ENCODE peak calls at places on chromosomes 5 and 9, in seven cellular contexts. One of them, this sample, is unnamed.

GRCh38 chr9:129109952-129110739 is 447 bp downstream of the CRAT start:
- DNase-seq in GM12878: no peak
- DNase-seq in HepG2: peak; percentile 18
- DNase-seq in H1: peak; percentile 65
- DNase-seq in HCT116: no peak
- DNase-seq in SK-N-SH: no peak
- DNase-seq in K562: peak; percentile 53
- DNase-seq in this sample: no peak

GRCh38 chr5:16140417-16140816 is 39.2 kb downstream of the MARCHF11 start:
- DNase-seq in HepG2: no peak
- DNase-seq in HCT116: no peak
- DNase-seq in H1: no peak
- DNase-seq in K562: no peak
- DNase-seq in SK-N-SH: no peak
- DNase-seq in GM12878: no peak
- DNase-seq in this sample: no peak

GRCh38 chr5:177410575-177410974 is 1.2 kb upstream of the F12 start:
- DNase-seq in GM12878: no peak
- DNase-seq in SK-N-SH: no peak
- DNase-seq in K562: no peak
- DNase-seq in H1: no peak
- DNase-seq in HCT116: no peak
- DNase-seq in HepG2: no peak
- DNase-seq in this sample: no peak

GRCh38 chr5:51095481-51095880 is 287.8 kb upstream of the ISL1 start:
- DNase-seq in HCT116: no peak
- DNase-seq in K562: no peak
- DNase-seq in HepG2: no peak
- DNase-seq in SK-N-SH: no peak
- DNase-seq in GM12878: no peak
- DNase-seq in H1: no peak
- DNase-seq in this sample: no peak

GRCh38 chr5:143154495-143155375 is 248.8 kb downstream of the NR3C1 start:
- DNase-seq in K562: no peak
- DNase-seq in HepG2: no peak
- DNase-seq in GM12878: no peak
- DNase-seq in H1: no peak
- DNase-seq in HCT116: no peak
- DNase-seq in SK-N-SH: no peak
- DNase-seq in this sample: no peak

GRCh38 chr5:173202266-173202875 is 32.6 kb downstream of the NKX2-5 start:
- DNase-seq in GM12878: no peak
- DNase-seq in H1: peak; percentile 52
- DNase-seq in HCT116: no peak
- DNase-seq in SK-N-SH: no peak
- DNase-seq in HepG2: no peak
- DNase-seq in K562: no peak
- DNase-seq in this sample: no peak

GRCh38 chr5:135053989-135054388 is 20.0 kb upstream of the PITX1 start:
- DNase-seq in HCT116: no peak
- DNase-seq in GM12878: no peak
- DNase-seq in K562: no peak
- DNase-seq in HepG2: peak; percentile 78
- DNase-seq in SK-N-SH: no peak
- DNase-seq in H1: no peak
- DNase-seq in this sample: no peak

GRCh38 chr5:176734756-176735342 is 75.5 kb upstream of the UNC5A start:
- DNase-seq in HCT116: no peak
- DNase-seq in H1: peak; percentile 35
- DNase-seq in GM12878: no peak
- DNase-seq in SK-N-SH: peak; percentile 11
- DNase-seq in K562: no peak
- DNase-seq in HepG2: no peak
- DNase-seq in this sample: no peak

GRCh38 chr5:79269733-79270166 is 33.8 kb downstream of the JMY start:
- DNase-seq in SK-N-SH: no peak
- DNase-seq in HCT116: no peak
- DNase-seq in H1: no peak
- DNase-seq in K562: no peak
- DNase-seq in HepG2: peak; percentile 20
- DNase-seq in GM12878: no peak
- DNase-seq in this sample: no peak

GRCh38 chr5:160197341-160198147 is 31.8 kb upstream of the FABP6 start:
- DNase-seq in SK-N-SH: peak; percentile 58
- DNase-seq in HCT116: no peak
- DNase-seq in HepG2: no peak
- DNase-seq in H1: peak; percentile 54
- DNase-seq in K562: peak; percentile 78
- DNase-seq in GM12878: no peak
- DNase-seq in this sample: no peak

GRCh38 chr9:133189826-133190225 is 19.2 kb downstream of the OBP2B start:
- DNase-seq in HCT116: no peak
- DNase-seq in HepG2: no peak
- DNase-seq in GM12878: no peak
- DNase-seq in SK-N-SH: no peak
- DNase-seq in K562: no peak
- DNase-seq in H1: no peak
- DNase-seq in this sample: no peak

GRCh38 chr9:6566409-6567139 is 79.0 kb downstream of the GLDC start:
- DNase-seq in K562: no peak
- DNase-seq in HCT116: peak; percentile 95
- DNase-seq in H1: no peak
- DNase-seq in SK-N-SH: no peak
- DNase-seq in HepG2: no peak
- DNase-seq in GM12878: no peak
- DNase-seq in this sample: no peak

GRCh38 chr9:99030082-99030481 is 74.8 kb upstream of the TGFBR1 start:
- DNase-seq in H1: no peak
- DNase-seq in HepG2: no peak
- DNase-seq in HCT116: no peak
- DNase-seq in SK-N-SH: no peak
- DNase-seq in GM12878: no peak
- DNase-seq in K562: no peak
- DNase-seq in this sample: no peak

GRCh38 chr9:88813810-88814209 is 177.5 kb upstream of the S1PR3 start:
- DNase-seq in K562: no peak
- DNase-seq in HCT116: no peak
- DNase-seq in HepG2: peak; percentile 18
- DNase-seq in SK-N-SH: no peak
- DNase-seq in GM12878: no peak
- DNase-seq in H1: no peak
- DNase-seq in this sample: no peak

GRCh38 chr5:11588803-11589202 is 315.4 kb downstream of the CTNND2 start:
- DNase-seq in K562: no peak
- DNase-seq in SK-N-SH: no peak
- DNase-seq in HepG2: no peak
- DNase-seq in GM12878: no peak
- DNase-seq in HCT116: no peak
- DNase-seq in H1: peak; percentile 49
- DNase-seq in this sample: no peak

GRCh38 chr5:112649882-112650281 is 87.8 kb upstream of the APC start:
- DNase-seq in HCT116: no peak
- DNase-seq in SK-N-SH: no peak
- DNase-seq in H1: no peak
- DNase-seq in HepG2: no peak
- DNase-seq in K562: no peak
- DNase-seq in GM12878: no peak
- DNase-seq in this sample: peak; percentile 70

GRCh38 chr9:136629001-136629878 is 33.5 kb upstream of the EGFL7 start:
- DNase-seq in HCT116: no peak
- DNase-seq in K562: no peak
- DNase-seq in H1: peak; percentile 47
- DNase-seq in HepG2: no peak
- DNase-seq in SK-N-SH: no peak
- DNase-seq in GM12878: no peak
- DNase-seq in this sample: no peak

GRCh38 chr5:72280655-72281069 is 39.4 kb downstream of the MRPS27 start:
- DNase-seq in HepG2: no peak
- DNase-seq in H1: no peak
- DNase-seq in GM12878: no peak
- DNase-seq in K562: peak; percentile 48
- DNase-seq in SK-N-SH: peak; percentile 37
- DNase-seq in HCT116: peak; percentile 39
- DNase-seq in this sample: no peak

GRCh38 chr5:133754575-133755169 is 142.3 kb upstream of the FSTL4 start:
- DNase-seq in GM12878: peak; percentile 11
- DNase-seq in H1: peak; percentile 54
- DNase-seq in HepG2: peak; percentile 28
- DNase-seq in HCT116: peak; percentile 26
- DNase-seq in K562: peak; percentile 42
- DNase-seq in SK-N-SH: no peak
- DNase-seq in this sample: peak; percentile 33

GRCh38 chr5:116154252-116154651 is 69.4 kb downstream of the COMMD10 start:
- DNase-seq in HCT116: no peak
- DNase-seq in SK-N-SH: no peak
- DNase-seq in HepG2: peak; percentile 3
- DNase-seq in H1: no peak
- DNase-seq in GM12878: no peak
- DNase-seq in K562: no peak
- DNase-seq in this sample: peak; percentile 23

GRCh38 chr5:71884926-71885325 is 165.9 kb downstream of the CARTPT start:
- DNase-seq in HCT116: no peak
- DNase-seq in SK-N-SH: no peak
- DNase-seq in GM12878: no peak
- DNase-seq in HepG2: no peak
- DNase-seq in H1: no peak
- DNase-seq in K562: no peak
- DNase-seq in this sample: no peak

GRCh38 chr9:121556580-121556979 is 56.9 kb upstream of the GGTA1 start:
- DNase-seq in K562: no peak
- DNase-seq in HepG2: no peak
- DNase-seq in SK-N-SH: no peak
- DNase-seq in HCT116: no peak
- DNase-seq in H1: no peak
- DNase-seq in GM12878: no peak
- DNase-seq in this sample: peak; percentile 94

GRCh38 chr9:126558051-126558665 is 55.6 kb upstream of the LMX1B start:
- DNase-seq in H1: peak; percentile 93
- DNase-seq in SK-N-SH: peak; percentile 83
- DNase-seq in GM12878: peak; percentile 27
- DNase-seq in HepG2: peak; percentile 44
- DNase-seq in K562: peak; percentile 74
- DNase-seq in HCT116: peak; percentile 39
- DNase-seq in this sample: peak; percentile 82

GRCh38 chr5:74544811-74545210 is 95.7 kb downstream of the ENC1 start:
- DNase-seq in HCT116: no peak
- DNase-seq in GM12878: no peak
- DNase-seq in HepG2: no peak
- DNase-seq in K562: no peak
- DNase-seq in H1: no peak
- DNase-seq in SK-N-SH: no peak
- DNase-seq in this sample: no peak

GRCh38 chr9:126663661-126664072 is 49.9 kb downstream of the LMX1B start:
- DNase-seq in K562: no peak
- DNase-seq in HepG2: no peak
- DNase-seq in SK-N-SH: no peak
- DNase-seq in H1: no peak
- DNase-seq in HCT116: no peak
- DNase-seq in GM12878: no peak
- DNase-seq in this sample: no peak

GRCh38 chr5:121691478-121691877 is 160.2 kb upstream of the FTMT start:
- DNase-seq in SK-N-SH: no peak
- DNase-seq in HCT116: no peak
- DNase-seq in GM12878: no peak
- DNase-seq in K562: peak; percentile 27
- DNase-seq in H1: no peak
- DNase-seq in HepG2: peak; percentile 39
- DNase-seq in this sample: no peak

DNA sequence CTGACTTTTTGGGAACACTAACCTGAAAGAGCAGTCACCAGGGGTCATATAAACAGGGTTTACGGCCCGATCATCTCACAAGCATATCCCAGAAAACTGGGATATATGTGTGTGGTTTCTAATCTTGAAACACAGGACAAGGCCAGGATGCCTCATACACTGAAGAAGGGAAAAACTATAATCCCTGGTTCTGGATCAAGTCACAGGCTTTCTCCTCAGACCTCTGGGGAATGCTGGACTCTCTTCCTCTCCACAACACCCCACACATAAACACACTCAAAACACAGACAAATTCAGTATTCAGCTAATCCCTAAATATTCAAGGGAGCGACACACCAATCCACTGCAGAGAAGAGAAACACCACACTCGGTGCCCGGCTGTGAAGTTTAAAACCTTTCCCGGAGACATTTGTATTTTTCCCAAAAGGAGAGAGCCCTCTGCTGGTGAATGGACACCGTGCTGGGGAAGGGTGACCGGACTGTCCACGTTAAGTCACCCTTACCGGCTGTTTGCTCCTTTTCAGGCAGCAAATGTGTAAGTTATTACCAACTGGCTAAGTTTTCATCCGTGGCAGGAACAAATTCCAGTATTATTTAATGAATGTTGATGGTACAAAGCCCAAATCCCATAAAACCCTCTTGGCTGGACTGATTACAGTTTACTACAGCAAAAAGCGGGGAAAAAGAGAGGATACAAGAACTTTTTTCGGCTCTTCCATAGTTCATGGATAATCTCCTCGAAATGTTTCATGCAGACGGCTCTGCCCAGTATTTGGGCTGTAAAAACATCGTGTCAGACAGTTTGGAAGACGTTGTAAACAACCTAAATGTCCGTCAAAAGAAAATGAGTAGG is 131.0 kb upstream of the SLC30A5 start:
- DNase-seq in HCT116: peak; percentile 53
- DNase-seq in HepG2: peak; percentile 46
- DNase-seq in H1: peak; percentile 71
- DNase-seq in SK-N-SH: peak; percentile 74
- DNase-seq in K562: peak; percentile 65
- DNase-seq in GM12878: no peak
- DNase-seq in this sample: peak; percentile 85
- TF ChIP-seq JUND in HCT116: no peak
- TF ChIP-seq JUND in HepG2: no peak
- TF ChIP-seq JUND in H1: no peak
- TF ChIP-seq JUND in SK-N-SH: no peak
- TF ChIP-seq JUND in K562: no peak
- TF ChIP-seq JUND in GM12878: no peak
- TF ChIP-seq JUND in this sample: no peak

GRCh38 chr5:107476783-107477182 is 194.0 kb downstream of the EFNA5 start:
- DNase-seq in GM12878: peak; percentile 80
- DNase-seq in SK-N-SH: no peak
- DNase-seq in K562: no peak
- DNase-seq in HCT116: no peak
- DNase-seq in H1: no peak
- DNase-seq in HepG2: no peak
- DNase-seq in this sample: no peak
- TF ChIP-seq JUND in GM12878: peak; percentile 85
- TF ChIP-seq JUND in SK-N-SH: no peak
- TF ChIP-seq JUND in K562: no peak
- TF ChIP-seq JUND in HCT116: no peak
- TF ChIP-seq JUND in H1: no peak
- TF ChIP-seq JUND in HepG2: no peak
- TF ChIP-seq JUND in this sample: no peak

GRCh38 chr5:138339086-138339456 is 1.0 kb downstream of the FAM53C start:
- DNase-seq in H1: no peak
- DNase-seq in GM12878: no peak
- DNase-seq in K562: no peak
- DNase-seq in SK-N-SH: no peak
- DNase-seq in HCT116: no peak
- DNase-seq in HepG2: no peak
- DNase-seq in this sample: no peak
- TF ChIP-seq JUND in H1: no peak
- TF ChIP-seq JUND in GM12878: no peak
- TF ChIP-seq JUND in K562: no peak
- TF ChIP-seq JUND in SK-N-SH: no peak
- TF ChIP-seq JUND in HCT116: no peak
- TF ChIP-seq JUND in HepG2: no peak
- TF ChIP-seq JUND in this sample: no peak

GRCh38 chr9:76687861-76688374 is 76.3 kb upstream of the PCA3 start:
- DNase-seq in K562: no peak
- DNase-seq in H1: peak; percentile 23
- DNase-seq in GM12878: no peak
- DNase-seq in SK-N-SH: no peak
- DNase-seq in HepG2: no peak
- DNase-seq in HCT116: peak; percentile 8
- DNase-seq in this sample: no peak
- TF ChIP-seq JUND in K562: peak; percentile 9
- TF ChIP-seq JUND in H1: no peak
- TF ChIP-seq JUND in GM12878: no peak
- TF ChIP-seq JUND in SK-N-SH: peak; percentile 55
- TF ChIP-seq JUND in HepG2: no peak
- TF ChIP-seq JUND in HCT116: no peak
- TF ChIP-seq JUND in this sample: no peak